ENCODE peak calls at places on chromosomes 13 and 19, in four cellular contexts. X is left ventricle myocardium inferior; P is tibial artery; R is effector memory CD4-positive, alpha-beta T cell. Z is an unnamed sample.

GRCh38 chr19:33430674-33431277 is 57.3 kb downstream of the CEBPG start:
- DNase-seq in X (peak), P (no peak), R (peak), Z (no peak)

GRCh38 chr19:38908854-38909253 is 3.1 kb downstream of the CCER2 start:
- DNase-seq in X (no peak), P (no peak), R (no peak), Z (no peak)

GRCh38 chr19:14544977-14545715 is 15.8 kb downstream of the TECR start:
- DNase-seq in X (peak), P (no peak), R (no peak), Z (no peak)

GRCh38 chr13:112583592-112584277 is 4.2 kb downstream of the TUBGCP3 start:
- DNase-seq in X (peak), P (peak), R (no peak), Z (no peak)

GRCh38 chr13:27474751-27475268 is 24.4 kb upstream of the MTIF3 start:
- DNase-seq in X (no peak), P (no peak), R (no peak), Z (no peak)

GRCh38 chr13:111261326-111261725 is 59.1 kb upstream of the TEX29 start:
- DNase-seq in X (no peak), P (no peak), R (no peak), Z (no peak)

GRCh38 chr13:99389520-99390304 is 82.5 kb upstream of the GPR183 start:
- DNase-seq in X (no peak), P (no peak), R (no peak), Z (no peak)

GRCh38 chr13:101977475-101977874 is 424.4 kb downstream of the FGF14 start:
- DNase-seq in X (no peak), P (no peak), R (no peak), Z (no peak)

GRCh38 chr13:45162194-45162593 is 38.7 kb downstream of the KCTD4 start:
- DNase-seq in X (no peak), P (no peak), R (no peak), Z (no peak)

GRCh38 chr13:97004096-97004876 is 10.0 kb upstream of the OXGR1 start:
- DNase-seq in X (no peak), P (no peak), R (no peak), Z (no peak)

GRCh38 chr19:21603431-21604153 is 98.2 kb downstream of the ZNF429 start:
- DNase-seq in X (no peak), P (no peak), R (no peak), Z (no peak)

GRCh38 chr13:113907637-113908617 is 44.1 kb upstream of the GAS6 start:
- DNase-seq in X (no peak), P (no peak), R (no peak), Z (no peak)

GRCh38 chr13:33053397-33054066 is 37.3 kb downstream of the KL start:
- DNase-seq in X (no peak), P (no peak), R (no peak), Z (no peak)

GRCh38 chr19:7512400-7512851 is 3.5 kb upstream of the ZNF358 start:
- DNase-seq in X (no peak), P (no peak), R (no peak), Z (no peak)

GRCh38 chr19:50512999-50513745 is 541 bp downstream of the ASPDH start:
- DNase-seq in X (no peak), P (no peak), R (no peak), Z (no peak)

GRCh38 chr13:25001807-25002206 is 94.1 kb upstream of the PABPC3 start:
- DNase-seq in X (no peak), P (no peak), R (no peak), Z (no peak)

GRCh38 chr13:49625392-49626137 is 2.7 kb upstream of the ARL11 start:
- DNase-seq in X (peak), P (peak), R (no peak), Z (no peak)

GRCh38 chr19:51007488-51007887 is 6.1 kb upstream of the KLK8 start:
- DNase-seq in X (no peak), P (no peak), R (no peak), Z (no peak)

GRCh38 chr19:31264379-31264778 is 84.9 kb downstream of the TSHZ3 start:
- DNase-seq in X (no peak), P (peak), R (no peak), Z (no peak)

GRCh38 chr13:27659466-27659865 is 37.8 kb downstream of the POLR1D start:
- DNase-seq in X (no peak), P (no peak), R (no peak), Z (no peak)

GRCh38 chr13:30776661-30777060 is 41.3 kb downstream of the ALOX5AP start:
- DNase-seq in X (no peak), P (no peak), R (no peak), Z (no peak)

GRCh38 chr19:2045501-2046045 is 5.5 kb downstream of the MKNK2 start:
- DNase-seq in X (no peak), P (no peak), R (no peak), Z (no peak)

GRCh38 chr13:101449971-101450748 is 2.3 kb upstream of the ITGBL1 start:
- DNase-seq in X (no peak), P (no peak), R (no peak), Z (no peak)

GRCh38 chr19:4977299-4978174 is 8.6 kb downstream of the KDM4B start:
- DNase-seq in X (peak), P (peak), R (no peak), Z (no peak)

DNA sequence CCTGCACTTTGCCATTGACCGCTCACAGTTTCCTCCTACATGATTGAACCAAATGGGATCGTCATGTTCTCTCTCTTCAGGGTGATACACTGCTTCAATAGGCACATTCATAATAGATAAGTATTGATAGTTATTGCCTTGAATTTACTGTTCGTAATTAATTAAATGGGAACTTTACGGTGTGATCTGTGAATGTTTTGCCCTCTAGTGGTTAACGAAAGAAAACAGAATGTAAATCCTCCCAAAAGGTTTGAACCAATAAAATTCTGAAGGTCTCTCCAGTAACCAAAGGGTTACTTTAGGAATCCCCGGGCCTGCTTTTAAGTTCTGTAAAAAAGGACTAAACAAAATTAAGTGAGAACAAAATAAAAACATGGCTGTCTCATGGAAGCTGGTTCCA is 389.3 kb downstream of the DACH1 start:
- DNase-seq in X (no peak), P (no peak), R (no peak), Z (no peak)
- H3K4me3 ChIP-seq in X (no peak), P (no peak), R (no peak), Z (no peak)

DNA sequence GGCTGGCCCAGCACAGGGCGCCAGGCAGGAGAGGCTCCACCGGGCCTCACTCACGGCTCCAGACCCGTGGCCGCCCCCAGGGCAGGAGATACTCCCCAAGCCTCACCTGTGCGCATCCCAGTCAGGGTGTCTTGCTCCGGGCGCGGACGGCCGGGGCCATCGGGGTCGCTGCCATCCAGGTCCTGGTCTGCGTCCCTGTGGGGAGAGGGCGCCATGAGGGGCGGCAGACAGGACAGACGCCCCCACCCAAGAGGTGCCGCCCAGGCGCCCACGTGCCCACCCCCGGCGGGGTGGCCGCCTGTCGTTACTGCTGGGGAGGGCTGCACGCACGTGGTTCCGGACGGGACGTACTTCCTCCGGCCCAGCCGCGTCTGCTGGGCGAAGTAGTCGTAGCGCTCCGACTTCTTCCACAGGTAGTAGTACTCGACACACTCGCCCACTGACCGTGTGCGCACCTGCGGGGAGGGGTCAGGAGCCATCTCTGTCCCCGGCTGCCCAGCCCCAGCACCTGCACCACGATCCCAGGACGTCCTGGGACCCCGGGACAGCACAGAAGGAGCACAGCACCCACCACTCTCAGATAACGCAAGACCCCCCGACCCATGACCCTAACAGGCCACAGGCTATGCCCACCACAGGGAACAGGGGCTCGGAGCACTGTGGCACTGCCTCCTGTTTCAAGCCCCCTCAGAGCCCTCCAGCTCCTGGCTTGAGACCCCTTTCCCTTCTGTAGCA is 17.4 kb upstream of the PLPP2 start:
- DNase-seq in X (no peak), P (no peak), R (no peak), Z (no peak)
- H3K4me3 ChIP-seq in X (peak), P (no peak), R (no peak), Z (no peak)

GRCh38 chr13:21318891-21319532 is 140.1 kb downstream of the ZDHHC20 start:
- DNase-seq in X (no peak), P (no peak), R (no peak), Z (no peak)
- H3K4me3 ChIP-seq in X (peak), P (peak), R (no peak), Z (peak)

DNA sequence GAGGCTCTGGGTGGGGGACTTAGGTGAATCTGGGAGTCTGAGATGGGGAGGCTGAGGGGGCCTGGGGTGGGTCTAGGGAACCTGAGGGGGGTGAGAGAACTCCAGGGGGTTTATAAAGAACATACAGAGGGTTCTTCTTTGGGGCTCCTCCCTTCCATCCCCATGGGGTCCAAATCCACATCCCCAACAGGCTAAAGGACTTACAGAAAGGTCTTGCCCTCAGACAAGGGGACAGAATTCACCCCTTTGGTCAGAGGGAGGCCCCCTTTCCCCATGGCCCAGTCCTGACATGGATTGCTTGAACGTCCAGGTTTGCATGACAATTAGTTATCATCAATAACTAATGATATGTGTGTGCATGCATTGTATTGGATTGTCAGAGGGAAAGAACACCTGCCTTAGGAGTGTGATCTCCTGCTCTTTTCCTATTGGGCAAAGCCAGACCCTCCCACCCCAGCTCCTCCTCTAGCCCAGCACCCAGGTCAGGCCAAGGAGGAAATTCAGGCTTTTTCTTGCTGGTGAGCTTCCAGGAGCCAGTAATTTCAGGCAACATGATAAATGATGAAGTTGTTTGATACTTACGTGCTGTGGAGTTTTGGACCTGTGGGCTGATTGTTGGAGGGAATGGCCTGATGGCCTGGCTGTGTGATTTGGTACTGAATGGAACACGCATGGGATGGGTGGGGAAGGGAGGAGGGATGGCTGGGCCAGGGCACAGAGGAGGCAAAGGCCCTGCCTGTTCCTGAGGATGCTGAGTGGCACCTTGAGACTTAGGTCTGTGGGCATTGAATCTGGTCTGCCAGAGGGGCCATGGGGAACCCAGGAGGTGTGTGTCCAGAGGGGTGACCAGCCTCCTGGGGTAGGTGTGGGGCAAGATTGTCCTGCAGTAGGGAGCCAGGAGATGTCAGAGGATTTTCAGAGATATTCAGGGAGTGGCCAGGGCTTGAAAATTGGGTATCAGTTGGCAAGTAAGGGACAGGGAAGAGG is 1.1 kb downstream of the KLHL26 start:
- DNase-seq in X (no peak), P (no peak), R (no peak), Z (no peak)
- H3K4me3 ChIP-seq in X (peak), P (peak), R (peak), Z (peak)

DNA sequence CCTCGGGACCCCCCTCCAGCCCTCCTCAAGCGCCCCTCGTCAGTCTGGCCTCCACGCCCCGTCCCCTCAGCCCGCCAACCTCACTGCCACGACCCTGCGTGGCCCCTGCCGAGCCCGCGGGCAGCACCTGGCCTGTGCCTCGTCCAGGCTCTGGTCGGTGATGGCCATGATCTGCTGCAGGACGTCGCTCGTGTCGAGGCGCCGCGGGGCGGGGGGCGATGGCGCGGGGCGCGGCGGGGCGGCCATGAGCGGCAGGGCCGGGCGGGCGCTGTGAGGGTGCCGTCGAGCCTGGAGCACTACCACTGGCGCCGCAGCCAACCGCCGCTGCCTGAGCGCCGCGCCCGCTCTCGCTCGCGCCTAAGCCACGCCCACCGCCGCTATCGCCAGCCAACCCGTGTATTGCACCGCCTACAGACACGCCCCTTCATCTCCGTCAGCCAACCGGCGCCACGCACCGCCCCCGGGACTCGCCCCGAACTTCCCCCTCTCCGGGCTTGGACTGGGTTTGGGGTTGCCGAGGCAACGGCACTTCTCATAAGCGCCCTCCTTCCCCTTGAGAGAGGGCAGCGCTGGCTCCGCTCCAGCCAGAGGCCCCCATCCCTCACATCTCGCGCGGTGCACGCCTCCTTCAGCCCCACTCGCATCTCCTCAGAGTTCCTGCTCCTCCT is at the start of gene PBX4:
- DNase-seq in X (peak), P (peak), R (peak), Z (peak)
- H3K4me3 ChIP-seq in X (peak), P (peak), R (peak), Z (peak)

GRCh38 chr19:48448563-48448962 is 2.8 kb downstream of the GRWD1 start:
- DNase-seq in X (no peak), P (no peak), R (no peak), Z (no peak)
- H3K4me3 ChIP-seq in X (no peak), P (no peak), R (no peak), Z (no peak)

GRCh38 chr13:67440240-67440639 is 210.1 kb upstream of the PCDH9 start:
- DNase-seq in X (no peak), P (no peak), R (no peak), Z (no peak)

GRCh38 chr13:67438465-67438864 is 208.3 kb upstream of the PCDH9 start:
- DNase-seq in X (no peak), P (no peak), R (no peak), Z (no peak)

GRCh38 chr13:67439365-67439764 is 209.2 kb upstream of the PCDH9 start:
- DNase-seq in X (no peak), P (no peak), R (no peak), Z (no peak)

DNA sequence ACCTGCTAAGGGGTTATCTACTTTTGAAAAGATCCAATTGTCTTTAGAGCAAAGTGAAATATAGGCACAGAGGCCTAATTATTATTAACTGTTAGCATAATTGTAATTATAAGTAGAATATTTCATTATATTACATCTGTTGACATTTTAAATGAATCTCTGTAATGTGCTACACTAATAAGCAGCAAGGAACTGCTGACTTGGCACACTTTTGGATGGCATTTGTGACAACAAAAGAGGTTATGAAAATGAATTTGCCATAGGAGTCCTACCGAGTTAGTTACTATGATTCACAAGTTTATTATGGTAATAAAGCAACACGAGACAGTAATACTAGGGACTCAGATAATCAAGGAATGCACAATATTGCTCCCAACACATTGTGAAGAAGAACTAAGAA is 213.8 kb upstream of the PCDH9 start:
- DNase-seq in X (no peak), P (no peak), R (no peak), Z (no peak)
- H3K4me3 ChIP-seq in X (no peak), P (no peak), R (no peak), Z (no peak)

GRCh38 chr19:17445526-17446165 is 2.8 kb downstream of the TMEM221 start:
- DNase-seq in X (no peak), P (no peak), R (no peak), Z (no peak)

GRCh38 chr19:17451820-17452219 is 3.4 kb upstream of the TMEM221 start:
- DNase-seq in X (no peak), P (no peak), R (no peak), Z (no peak)

GRCh38 chr19:17450264-17451075 is 2.0 kb upstream of the TMEM221 start:
- DNase-seq in X (no peak), P (no peak), R (no peak), Z (no peak)

GRCh38 chr19:17448190-17448967 is at the start of gene TMEM221:
- DNase-seq in X (peak), P (peak), R (peak), Z (no peak)

DNA sequence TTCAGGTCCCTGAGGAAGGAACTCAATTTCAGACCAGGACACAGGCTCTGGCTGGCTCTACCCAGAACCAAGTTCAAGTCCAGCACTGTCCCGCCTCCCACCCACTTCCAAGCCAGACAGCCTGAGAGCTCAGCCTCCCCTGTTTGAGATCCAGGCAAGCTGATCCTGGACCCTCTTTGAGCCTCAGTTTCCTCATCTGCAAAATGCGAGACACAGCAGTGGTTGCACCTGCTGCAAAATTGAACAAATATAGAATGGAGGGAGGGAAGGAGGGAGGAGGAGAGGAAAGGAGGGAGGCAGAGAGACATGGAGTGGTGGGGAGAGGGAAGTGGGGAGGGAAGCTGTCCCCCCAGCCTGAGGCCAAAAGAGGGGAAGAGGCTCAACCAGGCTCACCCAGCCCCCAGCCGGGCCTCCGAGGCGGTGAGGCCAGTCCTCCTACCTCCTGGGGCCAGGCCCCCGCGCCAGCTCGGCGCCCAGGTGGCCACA is 721 bp downstream of the TMEM221 start:
- DNase-seq in X (no peak), P (no peak), R (no peak), Z (no peak)
- H3K4me3 ChIP-seq in X (peak), P (peak), R (no peak), Z (no peak)

GRCh38 chr13:82569581-82569980 is 1312.7 kb downstream of the SLITRK1 start:
- DNase-seq in X (no peak), P (no peak), R (no peak), Z (no peak)
- H3K4me3 ChIP-seq in X (no peak), P (no peak), R (no peak), Z (no peak)

Z was measured in esophagus squamous epithelium.